ENCODE peak calls at places on chromosome 2, in eight cellular contexts. P is GM23248; Y is stimulated activated CD8-positive, alpha-beta memory T cell treated with anti-CD3 and anti-CD28 coated beads, Interleukin-15, amount 100 ng/mL, for 1 hour; F is choroid plexus epithelial cell; E is sciatic nerve; Q is small intestine; D is HEK293T; G is stimulated activated CD4-positive, alpha-beta T cell treated with anti-CD3 and anti-CD28 coated beads, Interleukin-15, amount 100 ng/mL, for 1 hour. W is an unnamed sample.
A peak's percentile ranks its signal among the peaks of the same experiment; 100 is the strongest.

GRCh38 chr2:223725494-223725893 is 111.9 kb downstream of the AP1S3 start:
- DNase-seq in P (peak; percentile 98), Y (no peak), F (peak; percentile 96), E (peak; percentile 86), Q (peak; percentile 38), D (peak; percentile 59), G (no peak), W (peak; percentile 97)

GRCh38 chr2:7835693-7836680 is 845.9 kb upstream of the ID2 start:
- DNase-seq in P (no peak), Y (no peak), F (no peak), E (no peak), Q (peak; percentile 2), D (no peak), G (no peak), W (peak; percentile 32)

GRCh38 chr2:85852979-85853498 is 35.8 kb downstream of the ST3GAL5 start:
- DNase-seq in P (peak; percentile 76), Y (peak; percentile 39), F (no peak), E (no peak), Q (peak; percentile 56), D (no peak), G (peak; percentile 36), W (no peak)

GRCh38 chr2:99488999-99489757 is 639 bp downstream of the REV1 start:
- DNase-seq in P (peak; percentile 78), Y (peak; percentile 1), F (peak; percentile 50), E (peak; percentile 80), Q (peak; percentile 49), D (peak; percentile 56), G (peak; percentile 8), W (peak; percentile 55)

GRCh38 chr2:22879009-22879863 is 505.7 kb upstream of the KLHL29 start:
- DNase-seq in P (no peak), Y (no peak), F (no peak), E (no peak), Q (no peak), D (no peak), G (no peak), W (no peak)

GRCh38 chr2:163655672-163656071 is 80.1 kb downstream of the FIGN start:
- DNase-seq in P (no peak), Y (no peak), F (peak; percentile 53), E (no peak), Q (no peak), D (no peak), G (no peak), W (no peak)

GRCh38 chr2:226993171-226993570 is 157.3 kb downstream of the RHBDD1 start:
- DNase-seq in P (no peak), Y (no peak), F (no peak), E (no peak), Q (no peak), D (no peak), G (no peak), W (no peak)

GRCh38 chr2:53131416-53131815 is 636.2 kb upstream of the CHAC2 start:
- DNase-seq in P (peak; percentile 56), Y (no peak), F (peak; percentile 66), E (no peak), Q (no peak), D (no peak), G (no peak), W (peak; percentile 54)

GRCh38 chr2:237156131-237156856 is 70.6 kb downstream of the COPS8 start:
- DNase-seq in P (peak; percentile 98), Y (no peak), F (peak; percentile 91), E (peak; percentile 73), Q (no peak), D (no peak), G (no peak), W (no peak)

GRCh38 chr2:223217373-223217772 is 165.4 kb downstream of the KCNE4 start:
- DNase-seq in P (no peak), Y (no peak), F (no peak), E (no peak), Q (no peak), D (no peak), G (no peak), W (peak; percentile 60)

GRCh38 chr2:39728941-39729351 is 50.1 kb downstream of the THUMPD2 start:
- DNase-seq in P (peak; percentile 73), Y (no peak), F (peak; percentile 73), E (no peak), Q (peak; percentile 15), D (peak; percentile 66), G (no peak), W (peak; percentile 43)

GRCh38 chr2:159185401-159186130 is 100.9 kb downstream of the WDSUB1 start:
- DNase-seq in P (peak; percentile 66), Y (no peak), F (peak; percentile 62), E (no peak), Q (peak; percentile 54), D (peak; percentile 30), G (no peak), W (peak; percentile 37)

GRCh38 chr2:183991973-183992372 is 606.4 kb upstream of the ZNF804A start:
- DNase-seq in P (no peak), Y (no peak), F (no peak), E (no peak), Q (no peak), D (no peak), G (no peak), W (no peak)

GRCh38 chr2:84494070-84494469 is 22.2 kb upstream of the DNAH6 start:
- DNase-seq in P (peak; percentile 60), Y (no peak), F (no peak), E (no peak), Q (no peak), D (no peak), G (no peak), W (no peak)

GRCh38 chr2:216930716-216931115 is 70.9 kb upstream of the TNP1 start:
- DNase-seq in P (no peak), Y (no peak), F (no peak), E (no peak), Q (no peak), D (no peak), G (no peak), W (no peak)

GRCh38 chr2:106143495-106144215 is 50.4 kb downstream of the UXS1 start:
- DNase-seq in P (peak; percentile 5), Y (no peak), F (no peak), E (no peak), Q (no peak), D (no peak), G (no peak), W (peak; percentile 76)

GRCh38 chr2:147398301-147398700 is 446.5 kb upstream of the ACVR2A start:
- DNase-seq in P (no peak), Y (no peak), F (no peak), E (no peak), Q (no peak), D (no peak), G (no peak), W (no peak)

GRCh38 chr2:64857581-64858471 is 131.4 kb upstream of the SLC1A4 start:
- DNase-seq in P (peak; percentile 92), Y (no peak), F (peak; percentile 68), E (peak; percentile 69), Q (no peak), D (no peak), G (no peak), W (peak; percentile 38)

W was measured in MCF 10A.